ENCODE peak calls at places on chromosome 5, in five cellular contexts. X is lower leg skin, O is H1, R is mesothelial cell of epicardium, U is GM12878. C is an unnamed sample.

GRCh38 chr5:111548992-111549649 is 36.8 kb upstream of the STARD4 start:
- DNase-seq in U (no peak), O (no peak), X (no peak), R (no peak), C (no peak)

GRCh38 chr5:151047814-151048425 is 27.5 kb downstream of the GPX3 start:
- DNase-seq in U (no peak), R (no peak), X (no peak), O (peak), C (no peak)

GRCh38 chr5:44660251-44660650 is 148.5 kb upstream of the MRPS30 start:
- DNase-seq in U (no peak), R (no peak), X (no peak), O (no peak), C (no peak)

GRCh38 chr5:43573058-43573457 is 16.2 kb upstream of the PAIP1 start:
- DNase-seq in R (no peak), X (no peak), O (no peak), U (no peak), C (no peak)

GRCh38 chr5:143120460-143121134 is 282.9 kb downstream of the NR3C1 start:
- DNase-seq in X (no peak), R (no peak), U (no peak), O (no peak), C (no peak)

GRCh38 chr5:172771439-172772111 is 580 bp upstream of the DUSP1 start:
- DNase-seq in R (no peak), X (no peak), O (no peak), U (no peak), C (no peak)

GRCh38 chr5:7897014-7897600 is 28.2 kb downstream of the MTRR start:
- DNase-seq in X (no peak), U (no peak), O (no peak), R (no peak), C (peak)

GRCh38 chr5:143182901-143183820 is 220.3 kb downstream of the NR3C1 start:
- DNase-seq in R (no peak), X (no peak), U (peak), O (no peak), C (no peak)

GRCh38 chr5:160363122-160363521 is 7.3 kb downstream of the C1QTNF2 start:
- DNase-seq in O (no peak), U (no peak), R (no peak), X (no peak), C (no peak)

GRCh38 chr5:65262094-65262493 is 219.6 kb downstream of the ADAMTS6 start:
- DNase-seq in O (no peak), U (no peak), R (peak), X (no peak), C (no peak)

DNA sequence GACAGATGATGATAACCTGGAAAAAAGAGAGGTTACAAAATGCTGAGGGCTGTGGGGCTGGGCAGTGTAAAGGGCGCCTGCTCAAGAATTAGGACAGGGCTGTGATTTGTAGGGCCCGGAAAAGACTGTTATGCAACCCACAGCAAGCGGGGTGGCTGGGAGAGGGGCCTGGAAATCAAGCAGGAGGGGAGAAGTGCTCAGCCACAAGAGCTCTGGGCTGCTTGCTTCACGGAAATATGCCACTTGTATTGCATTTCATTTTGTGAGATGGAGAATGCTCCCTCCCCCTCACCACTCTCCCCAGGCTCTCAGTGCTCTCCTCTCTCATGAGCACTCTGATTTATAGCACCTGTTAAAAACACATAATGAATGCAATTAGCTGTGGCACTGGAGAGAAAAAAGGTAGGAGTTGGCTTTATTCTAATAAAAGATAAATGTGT is 8.4 kb upstream of the HAND1 start:
- DNase-seq in U (no peak), X (peak), R (peak), O (no peak), C (no peak)
- TF ChIP-seq CTCF in U (no peak), X (no peak), R (no peak), O (no peak), C (no peak)

DNA sequence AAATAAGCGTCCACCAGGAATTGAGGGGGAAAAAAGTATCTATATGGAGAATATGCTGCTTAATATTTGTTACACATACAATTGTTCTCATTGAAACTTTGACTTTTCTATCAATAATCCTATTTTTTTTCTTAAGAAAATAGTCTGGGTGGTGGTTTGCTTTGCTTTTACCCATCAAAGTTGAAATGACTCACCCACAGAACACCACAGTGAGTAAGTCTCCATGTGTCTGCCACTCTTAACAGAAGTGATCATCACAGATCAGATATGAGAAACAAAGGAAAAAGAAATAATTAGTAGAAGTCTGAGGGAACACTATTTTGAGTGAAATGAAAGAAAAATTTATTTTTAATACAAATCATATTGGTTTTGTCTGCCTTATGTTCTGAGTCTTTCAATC is 742.8 kb downstream of the CDH9 start:
- DNase-seq in O (no peak), U (no peak), R (no peak), X (no peak), C (no peak)
- TF ChIP-seq CTCF in O (no peak), U (no peak), R (no peak), X (no peak), C (no peak)

DNA sequence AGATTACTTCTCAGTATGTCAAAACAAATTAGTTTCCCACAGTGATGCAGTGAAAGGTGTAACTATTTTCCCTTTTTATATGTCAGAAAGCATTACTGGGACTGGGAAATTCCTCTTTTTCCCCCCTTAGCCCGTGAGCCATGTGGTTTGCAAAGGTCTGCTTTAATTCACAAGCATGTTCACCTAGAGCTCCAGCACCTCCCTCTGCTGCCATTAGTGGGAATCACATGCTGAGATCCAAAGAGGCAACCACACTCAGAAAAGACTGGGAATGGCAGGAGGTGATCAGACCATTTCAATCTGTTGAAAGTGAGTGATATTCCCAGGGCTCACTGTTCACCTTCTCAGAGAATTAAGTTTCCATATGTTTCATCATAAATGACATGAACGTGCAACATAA is 703.7 kb upstream of the WWC1 start:
- DNase-seq in R (no peak), O (no peak), X (no peak), U (no peak), C (peak)
- TF ChIP-seq CTCF in R (peak), O (peak), X (no peak), U (no peak), C (peak)

GRCh38 chr5:127536687-127537086 is 19.2 kb downstream of the PRRC1 start:
- DNase-seq in R (no peak), X (no peak), U (no peak), O (no peak), C (no peak)
- TF ChIP-seq CTCF in R (peak), X (no peak), U (no peak), O (no peak), C (peak)

GRCh38 chr5:54872810-54873209 is 112.6 kb downstream of the ESM1 start:
- DNase-seq in O (no peak), U (no peak), X (no peak), R (no peak), C (no peak)

GRCh38 chr5:54867310-54867944 is 118.0 kb downstream of the ESM1 start:
- DNase-seq in O (no peak), U (no peak), X (no peak), R (no peak), C (no peak)

GRCh38 chr5:54870251-54870650 is 115.1 kb downstream of the ESM1 start:
- DNase-seq in R (no peak), X (no peak), O (no peak), U (no peak), C (no peak)

GRCh38 chr5:54869691-54870090 is 115.7 kb downstream of the ESM1 start:
- DNase-seq in O (no peak), U (no peak), R (no peak), X (no peak), C (no peak)

GRCh38 chr5:54868511-54869483 is 116.6 kb downstream of the ESM1 start:
- DNase-seq in R (no peak), U (no peak), X (no peak), O (no peak), C (no peak)
- TF ChIP-seq CTCF in R (no peak), U (no peak), X (no peak), O (no peak), C (no peak)

GRCh38 chr5:82597437-82597836 is 319.3 kb upstream of the RPS23 start:
- DNase-seq in U (no peak), X (no peak), O (no peak), R (no peak), C (no peak)
- TF ChIP-seq CTCF in U (peak), X (no peak), O (peak), R (no peak), C (peak)